ENCODE peak calls at places on chromosomes 2 and 18, in nine cellular contexts. P is HL-60, G is endothelial cell, V is GM20000, C is dorsolateral prefrontal cortex, R is foreskin fibroblast, O is IMR-90, M is RWPE1, K is GM23338. Z is an unnamed sample.

GRCh38 chr2:203623104-203623503 is 83.3 kb upstream of the CD28 start:
- DNase-seq in P (no peak), G (no peak), V (no peak), C (no peak), R (peak; percentile 90), O (peak; percentile 98), M (peak; percentile 70), K (no peak), Z (no peak)

GRCh38 chr18:28204154-28204553 is 27.2 kb upstream of the CDH2 start:
- DNase-seq in P (no peak), G (no peak), V (no peak), C (no peak), R (peak; percentile 62), O (peak; percentile 85), M (peak; percentile 49), K (no peak), Z (no peak)

GRCh38 chr2:38720613-38721241 is 30.4 kb downstream of the SRSF7 start:
- DNase-seq in P (no peak), G (no peak), V (no peak), C (peak; percentile 54), R (peak; percentile 89), O (peak; percentile 98), M (peak; percentile 53), K (no peak), Z (no peak)

GRCh38 chr2:203685081-203685621 is 21.3 kb upstream of the CD28 start:
- DNase-seq in P (no peak), G (no peak), V (no peak), C (no peak), R (peak; percentile 69), O (peak; percentile 94), M (peak; percentile 41), K (no peak), Z (no peak)

GRCh38 chr18:79139206-79139605 is 70.0 kb downstream of the ATP9B start:
- DNase-seq in P (no peak), G (no peak), V (no peak), C (no peak), R (no peak), O (peak; percentile 77), M (no peak), K (no peak), Z (peak; percentile 47)

GRCh38 chr2:157197848-157198247 is 59.7 kb upstream of the GALNT5 start:
- DNase-seq in P (no peak), G (no peak), V (no peak), C (no peak), R (no peak), O (no peak), M (no peak), K (no peak), Z (no peak)

GRCh38 chr2:3001595-3002184 is 375.9 kb downstream of the EIPR1 start:
- DNase-seq in P (no peak), G (no peak), V (no peak), C (no peak), R (no peak), O (no peak), M (no peak), K (peak; percentile 15), Z (no peak)

GRCh38 chr2:46942891-46943626 is 27.5 kb upstream of the MCFD2 start:
- DNase-seq in P (no peak), G (no peak), V (no peak), C (no peak), R (no peak), O (no peak), M (no peak), K (no peak), Z (no peak)

GRCh38 chr2:80028584-80028983 is 276.0 kb downstream of the LRRTM1 start:
- DNase-seq in P (no peak), G (no peak), V (no peak), C (no peak), R (no peak), O (no peak), M (no peak), K (no peak), Z (no peak)

GRCh38 chr2:23385748-23386421 is 906 bp downstream of the KLHL29 start:
- DNase-seq in P (no peak), G (peak; percentile 37), V (peak; percentile 73), C (no peak), R (no peak), O (no peak), M (peak; percentile 38), K (peak; percentile 59), Z (no peak)

GRCh38 chr2:15141211-15141610 is 419.9 kb downstream of the NBAS start:
- DNase-seq in P (no peak), G (no peak), V (no peak), C (no peak), R (no peak), O (no peak), M (no peak), K (no peak), Z (no peak)

GRCh38 chr2:172021955-172022354 is 22.2 kb downstream of the METAP1D start:
- DNase-seq in P (no peak), G (no peak), V (no peak), C (no peak), R (peak; percentile 29), O (peak; percentile 37), M (no peak), K (peak; percentile 37), Z (no peak)

GRCh38 chr2:39664898-39665591 is 672 bp upstream of the TMEM178A start:
- DNase-seq in P (no peak), G (peak; percentile 45), V (peak; percentile 21), C (no peak), R (no peak), O (no peak), M (no peak), K (peak; percentile 67), Z (no peak)

GRCh38 chr2:130310881-130311280 is 31.8 kb upstream of the IMP4 start:
- DNase-seq in P (no peak), G (no peak), V (no peak), C (no peak), R (no peak), O (no peak), M (no peak), K (no peak), Z (no peak)

GRCh38 chr18:46415532-46415931 is 241.5 kb downstream of the LOXHD1 start:
- DNase-seq in P (no peak), G (no peak), V (no peak), C (no peak), R (no peak), O (no peak), M (no peak), K (no peak), Z (no peak)
- TF ChIP-seq CTCF in P (no peak), G (no peak), V (no peak), C (no peak), R (no peak), O (no peak), M (no peak), K (no peak), Z (no peak)

GRCh38 chr2:177868792-177869191 is 203.8 kb downstream of the PDE11A start:
- DNase-seq in P (no peak), G (no peak), V (no peak), C (no peak), R (no peak), O (no peak), M (no peak), K (no peak), Z (no peak)

GRCh38 chr2:177872286-177872685 is 200.3 kb downstream of the PDE11A start:
- DNase-seq in P (no peak), G (no peak), V (no peak), C (no peak), R (no peak), O (no peak), M (no peak), K (no peak), Z (no peak)

GRCh38 chr2:177869209-177869608 is 203.4 kb downstream of the PDE11A start:
- DNase-seq in P (no peak), G (no peak), V (no peak), C (no peak), R (no peak), O (no peak), M (no peak), K (no peak), Z (no peak)

GRCh38 chr2:177873915-177874314 is 198.7 kb downstream of the PDE11A start:
- DNase-seq in P (no peak), G (no peak), V (no peak), C (no peak), R (no peak), O (no peak), M (no peak), K (no peak), Z (no peak)

GRCh38 chr2:177869912-177870311 is 202.7 kb downstream of the PDE11A start:
- DNase-seq in P (no peak), G (no peak), V (no peak), C (no peak), R (no peak), O (no peak), M (no peak), K (no peak), Z (no peak)
- TF ChIP-seq CTCF in P (no peak), G (no peak), V (no peak), C (no peak), R (no peak), O (no peak), M (no peak), K (no peak), Z (no peak)

GRCh38 chr2:101053117-101053516 is 51.0 kb downstream of the RPL31 start:
- DNase-seq in P (no peak), G (no peak), V (no peak), C (no peak), R (no peak), O (no peak), M (no peak), K (no peak), Z (no peak)

GRCh38 chr2:101047075-101047766 is 45.1 kb downstream of the RPL31 start:
- DNase-seq in P (no peak), G (no peak), V (no peak), C (no peak), R (no peak), O (no peak), M (peak; percentile 91), K (no peak), Z (no peak)

GRCh38 chr2:101048756-101049155 is 46.7 kb downstream of the RPL31 start:
- DNase-seq in P (no peak), G (no peak), V (no peak), C (no peak), R (no peak), O (no peak), M (no peak), K (no peak), Z (no peak)

GRCh38 chr2:101047774-101048173 is 45.7 kb downstream of the RPL31 start:
- DNase-seq in P (no peak), G (no peak), V (no peak), C (no peak), R (no peak), O (no peak), M (no peak), K (no peak), Z (no peak)

DNA sequence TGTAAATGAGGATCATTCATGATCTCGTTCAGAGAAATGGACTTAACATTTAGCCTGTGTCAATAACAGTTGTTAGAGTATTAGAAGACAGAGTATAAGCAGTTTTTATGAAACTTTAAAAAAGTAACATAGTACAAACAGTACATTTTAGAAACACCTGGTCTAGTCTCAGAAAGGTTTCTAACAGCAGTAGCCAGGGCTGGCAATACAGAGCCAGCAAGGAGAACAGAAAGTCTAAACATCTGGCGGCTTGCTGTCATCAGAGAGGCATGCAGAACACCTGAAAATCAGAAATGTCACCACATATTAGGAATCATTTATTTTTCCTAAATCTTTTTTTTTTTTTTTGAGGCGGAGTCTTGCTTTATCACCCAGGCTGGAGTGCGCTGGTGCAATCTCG is 50.1 kb downstream of the RPL31 start:
- DNase-seq in P (no peak), G (no peak), V (no peak), C (no peak), R (no peak), O (no peak), M (no peak), K (no peak), Z (no peak)
- TF ChIP-seq CTCF in P (no peak), G (no peak), V (no peak), C (no peak), R (no peak), O (no peak), M (no peak), K (no peak), Z (no peak)

GRCh38 chr2:121839584-121839983 is 84.1 kb downstream of the TSN start:
- DNase-seq in P (no peak), G (no peak), V (no peak), C (no peak), R (no peak), O (no peak), M (no peak), K (no peak), Z (no peak)
- TF ChIP-seq CTCF in P (no peak), G (no peak), V (no peak), C (no peak), R (no peak), O (no peak), M (no peak), K (peak; percentile 24), Z (no peak)

Z was measured in natural killer cell.